ENCODE peak calls at places on chromosomes 6 and 20, in eight cellular contexts. W is CD8-positive, alpha-beta T cell; I is MG63; L is neural progenitor cell; J is cardiac muscle cell; E is GM06990; Y is CD4-positive, CD25-positive, alpha-beta regulatory T cell; H is left ventricle myocardium inferior. V is an unnamed sample.

GRCh38 chr6:36791085-36791484 is 48.2 kb downstream of the CPNE5 start:
- DNase-seq in L (no peak), H (no peak), J (no peak), I (no peak), Y (no peak), W (no peak), E (no peak), V (no peak)

GRCh38 chr6:21738180-21739094 is 144.9 kb downstream of the SOX4 start:
- DNase-seq in Y (no peak), I (no peak), J (no peak), W (no peak), L (no peak), E (no peak), H (no peak), V (no peak)

GRCh38 chr20:49636447-49636846 is 68.5 kb upstream of the PTGIS start:
- DNase-seq in W (no peak), L (no peak), H (peak; percentile 76), J (no peak), I (no peak), Y (no peak), E (no peak), V (no peak)

GRCh38 chr20:24768226-24768625 is 180.8 kb upstream of the CST7 start:
- DNase-seq in I (no peak), H (no peak), J (peak; percentile 18), L (no peak), W (no peak), Y (no peak), E (no peak), V (no peak)

GRCh38 chr6:166615059-166615770 is 11.8 kb downstream of the RPS6KA2 start:
- DNase-seq in E (no peak), H (peak; percentile 58), J (peak; percentile 60), I (no peak), L (no peak), Y (no peak), W (no peak), V (no peak)

GRCh38 chr6:38337819-38338465 is 301.8 kb downstream of the BTBD9 start:
- DNase-seq in E (no peak), L (no peak), J (peak; percentile 74), Y (no peak), I (peak; percentile 59), W (no peak), H (no peak), V (no peak)

GRCh38 chr6:170094686-170095272 is 196.1 kb downstream of the DLL1 start:
- DNase-seq in I (no peak), Y (no peak), J (no peak), E (no peak), L (no peak), H (no peak), W (no peak), V (peak; percentile 3)

GRCh38 chr6:128230267-128230989 is 290.0 kb downstream of the PTPRK start:
- DNase-seq in E (no peak), H (no peak), I (no peak), L (no peak), W (no peak), J (no peak), Y (no peak), V (no peak)

GRCh38 chr6:116564921-116565872 is 6.1 kb upstream of the RWDD1 start:
- DNase-seq in W (peak; percentile 22), E (peak; percentile 14), I (no peak), J (peak; percentile 30), H (peak; percentile 34), Y (peak; percentile 7), L (no peak), V (no peak)

GRCh38 chr6:56334937-56335336 is 87.6 kb upstream of the COL21A1 start:
- DNase-seq in Y (no peak), L (no peak), H (no peak), W (no peak), J (peak; percentile 49), E (no peak), I (peak; percentile 39), V (no peak)

GRCh38 chr6:158571826-158572652 is 12.1 kb downstream of the TMEM181 start:
- DNase-seq in Y (peak; percentile 40), J (no peak), W (no peak), I (no peak), L (no peak), E (no peak), H (no peak), V (no peak)

GRCh38 chr6:133108377-133108776 is 132.8 kb upstream of the EYA4 start:
- DNase-seq in I (no peak), W (no peak), Y (no peak), L (no peak), H (no peak), E (no peak), J (peak; percentile 12), V (no peak)
- H3K36me3 ChIP-seq in I (no peaks in the 10 kb centered on the region), W (no peaks in the 10 kb centered on the region), Y (no peaks in the 10 kb centered on the region), L (no peaks in the 10 kb centered on the region), H (no peaks in the 10 kb centered on the region), E (no peaks in the 10 kb centered on the region), J (no peaks in the 10 kb centered on the region), V (no peaks in the 10 kb centered on the region)

DNA sequence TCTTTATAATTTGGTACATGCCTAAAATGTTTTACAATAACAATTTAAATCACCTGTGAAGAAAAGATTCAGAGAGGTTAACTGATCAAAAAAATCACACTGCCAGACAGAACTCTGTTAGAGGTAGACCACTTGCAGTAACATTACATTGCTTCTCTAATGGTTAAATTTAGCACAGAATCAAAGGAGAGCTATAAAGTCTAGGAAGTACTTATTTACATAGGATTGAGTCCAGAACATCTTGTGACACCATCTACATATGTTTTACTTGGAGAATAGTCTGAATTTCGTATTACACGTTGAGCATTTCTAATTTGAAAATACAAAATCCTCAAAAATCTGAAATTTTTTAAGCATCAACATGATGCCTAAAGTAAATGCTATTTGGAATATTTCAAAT is 17.2 kb upstream of the TBC1D20 start:
- DNase-seq in E (no peak), L (no peak), Y (no peak), I (no peak), W (no peak), H (no peak), J (peak; percentile 20), V (no peak)
- H3K36me3 ChIP-seq in E (peaks cover 14% of the 10 kb centered on the region), L (peaks cover 6% of the 10 kb centered on the region), Y (peaks cover 24% of the 10 kb centered on the region), I (peaks cover 17% of the 10 kb centered on the region), W (peaks cover 12% of the 10 kb centered on the region), H (peaks cover 42% of the 10 kb centered on the region), J (peaks cover 41% of the 10 kb centered on the region), V (no peaks in the 10 kb centered on the region)

GRCh38 chr6:31958741-31959739 is at the start of the genes NELFE and SKIC2:
- DNase-seq in J (peak; percentile 99), Y (peak; percentile 99), W (peak; percentile 99), E (peak; percentile 97), H (peak; percentile 98), I (peak; percentile 96), L (peak; percentile 99), V (peak; percentile 97)

GRCh38 chr6:31954511-31954910 is 4.3 kb downstream of the NELFE start:
- DNase-seq in I (no peak), H (no peak), J (no peak), E (no peak), L (no peak), Y (no peak), W (no peak), V (no peak)

GRCh38 chr6:31961616-31962015 is 2.6 kb downstream of the SKIC2 start:
- DNase-seq in J (no peak), I (no peak), W (no peak), H (no peak), L (no peak), Y (no peak), E (no peak), V (no peak)

GRCh38 chr6:31956796-31957195 is 2.0 kb downstream of the NELFE start:
- DNase-seq in W (no peak), L (no peak), J (no peak), E (no peak), H (no peak), I (no peak), Y (no peak), V (no peak)

DNA sequence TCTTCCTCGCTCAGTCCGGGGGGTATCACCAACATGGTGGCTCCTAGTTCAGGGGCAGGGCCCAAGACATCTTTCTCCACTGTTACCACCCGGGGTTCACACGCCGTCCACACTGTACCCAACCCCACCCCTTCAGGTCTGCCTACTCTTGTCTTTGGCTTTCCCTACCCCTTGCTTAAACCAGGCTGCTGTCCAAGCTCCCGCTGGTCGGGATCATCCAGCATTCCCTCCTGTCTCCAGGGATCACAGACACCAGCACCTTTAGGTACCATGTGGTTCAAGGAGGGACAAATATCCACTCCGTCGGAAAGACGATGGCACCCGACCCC is 395 bp downstream of the NELFE start:
- DNase-seq in Y (no peak), J (no peak), W (no peak), H (no peak), I (no peak), L (no peak), E (no peak), V (no peak)
- H3K36me3 ChIP-seq in Y (peaks cover 63% of the 10 kb centered on the region), J (peaks cover 15% of the 10 kb centered on the region), W (peaks cover 59% of the 10 kb centered on the region), H (peaks cover 67% of the 10 kb centered on the region), I (peaks cover 23% of the 10 kb centered on the region), L (peaks cover 5% of the 10 kb centered on the region), E (peaks cover 34% of the 10 kb centered on the region), V (no peaks in the 10 kb centered on the region)

GRCh38 chr6:78829407-78829806 is 37.9 kb upstream of the IRAK1BP1 start:
- DNase-seq in E (no peak), H (no peak), L (no peak), Y (no peak), W (no peak), I (no peak), J (no peak), V (no peak)

GRCh38 chr6:78824045-78824444 is 43.3 kb upstream of the IRAK1BP1 start:
- DNase-seq in L (no peak), H (no peak), I (no peak), E (no peak), Y (no peak), W (no peak), J (no peak), V (no peak)
- H3K36me3 ChIP-seq in L (no peaks in the 10 kb centered on the region), H (no peaks in the 10 kb centered on the region), I (no peaks in the 10 kb centered on the region), E (no peaks in the 10 kb centered on the region), Y (no peaks in the 10 kb centered on the region), W (no peaks in the 10 kb centered on the region), J (no peaks in the 10 kb centered on the region), V (no peaks in the 10 kb centered on the region)

GRCh38 chr20:34377072-34377847 is 14.2 kb downstream of the ITCH start:
- DNase-seq in I (no peak), W (no peak), L (no peak), E (peak; percentile 74), Y (no peak), H (no peak), J (no peak), V (no peak)
- H3K36me3 ChIP-seq in I (peaks cover 46% of the 10 kb centered on the region), W (no peaks in the 10 kb centered on the region), L (peaks cover 10% of the 10 kb centered on the region), E (no peaks in the 10 kb centered on the region), Y (peaks cover 24% of the 10 kb centered on the region), H (peaks cover 23% of the 10 kb centered on the region), J (no peaks in the 10 kb centered on the region), V (no peaks in the 10 kb centered on the region)

DNA sequence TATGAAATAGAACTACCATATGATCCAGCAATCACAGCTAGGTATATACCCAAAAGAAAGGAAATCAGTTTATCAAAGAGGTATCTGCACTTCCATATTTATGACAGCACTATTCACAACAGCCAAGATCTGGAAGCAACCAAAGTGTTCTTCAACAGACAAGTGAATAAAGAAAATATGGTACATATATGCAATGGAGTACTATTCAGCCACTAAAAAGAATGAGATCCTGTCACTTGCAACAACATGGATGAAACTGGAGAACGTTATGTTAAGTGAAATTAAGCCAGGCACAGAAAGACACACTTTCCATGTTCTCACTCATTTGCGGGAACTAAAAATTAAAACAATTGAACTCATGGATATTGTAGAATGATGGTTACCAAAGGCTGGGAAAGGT is 15.3 kb downstream of the PCNA start:
- DNase-seq in I (no peak), J (no peak), W (no peak), H (no peak), Y (no peak), E (no peak), L (no peak), V (no peak)
- H3K36me3 ChIP-seq in I (peaks cover 54% of the 10 kb centered on the region), J (peaks cover 58% of the 10 kb centered on the region), W (peaks cover 38% of the 10 kb centered on the region), H (peaks cover 90% of the 10 kb centered on the region), Y (peaks cover 77% of the 10 kb centered on the region), E (peaks cover 10% of the 10 kb centered on the region), L (peaks cover 7% of the 10 kb centered on the region), V (no peaks in the 10 kb centered on the region)

V was measured in uterus.